ENCODE peak calls at places on chromosomes 13 and 19, in eight cellular contexts. F is suprapubic skin; Z is CD8-positive, alpha-beta T cell; M is bronchial epithelial cell; C is AG04450; L is endothelial cell of umbilical vein; A is fibroblast of lung; K is Peyer's patch. S is an unnamed sample.

GRCh38 chr13:19601749-19602725 is 31.4 kb upstream of the MPHOSPH8 start:
- DNase-seq in F (no peak), Z (peak; percentile 37), M (no peak), C (no peak), L (peak; percentile 52), A (peak; percentile 29), K (peak; percentile 61), S (no peak)

GRCh38 chr19:3479819-3480215 is 508 bp downstream of the SMIM24 start:
- DNase-seq in F (no peak), Z (peak; percentile 32), M (no peak), C (no peak), L (no peak), A (no peak), K (peak; percentile 75), S (no peak)

GRCh38 chr19:50501186-50501567 is 9.8 kb downstream of the JOSD2 start:
- DNase-seq in F (no peak), Z (no peak), M (no peak), C (no peak), L (no peak), A (no peak), K (peak; percentile 49), S (no peak)

GRCh38 chr13:48542581-48543341 is 9.9 kb upstream of the RCBTB2 start:
- DNase-seq in F (peak; percentile 73), Z (no peak), M (no peak), C (no peak), L (peak; percentile 86), A (peak; percentile 26), K (peak; percentile 60), S (peak; percentile 9)

GRCh38 chr13:37429976-37430375 is 168.6 kb downstream of the POSTN start:
- DNase-seq in F (no peak), Z (no peak), M (peak; percentile 71), C (peak; percentile 83), L (no peak), A (peak; percentile 96), K (no peak), S (peak; percentile 65)

GRCh38 chr19:48415395-48415794 is 21.9 kb downstream of the GRIN2D start:
- DNase-seq in F (peak; percentile 89), Z (peak; percentile 70), M (peak; percentile 57), C (no peak), L (peak; percentile 85), A (peak; percentile 51), K (peak; percentile 88), S (peak; percentile 65)

GRCh38 chr13:114118763-114119123 is 13.7 kb downstream of the RASA3 start:
- DNase-seq in F (no peak), Z (no peak), M (no peak), C (no peak), L (peak; percentile 90), A (peak; percentile 66), K (no peak), S (peak; percentile 64)

GRCh38 chr13:67285611-67286010 is 55.5 kb upstream of the PCDH9 start:
- DNase-seq in F (no peak), Z (no peak), M (no peak), C (no peak), L (no peak), A (no peak), K (no peak), S (no peak)

GRCh38 chr19:10701955-10702307 is 692 bp downstream of the QTRT1 start:
- DNase-seq in F (no peak), Z (no peak), M (no peak), C (no peak), L (peak; percentile 13), A (no peak), K (peak; percentile 53), S (no peak)

GRCh38 chr19:9381367-9381785 is 18.6 kb downstream of the ZNF177 start:
- DNase-seq in F (no peak), Z (no peak), M (no peak), C (no peak), L (no peak), A (peak; percentile 4), K (no peak), S (no peak)

GRCh38 chr13:45737571-45738002 is 35.5 kb downstream of the CBY2 start:
- DNase-seq in F (no peak), Z (no peak), M (no peak), C (no peak), L (no peak), A (no peak), K (no peak), S (no peak)

GRCh38 chr13:30334663-30335386 is 27.5 kb upstream of the KATNAL1 start:
- DNase-seq in F (no peak), Z (peak; percentile 20), M (peak; percentile 17), C (no peak), L (peak; percentile 37), A (no peak), K (no peak), S (no peak)

GRCh38 chr19:49780861-49781260 is 14.1 kb downstream of the AP2A1 start:
- DNase-seq in F (no peak), Z (no peak), M (no peak), C (no peak), L (no peak), A (no peak), K (no peak), S (no peak)

GRCh38 chr19:43820861-43821215 is 6.3 kb upstream of the ZNF283 start:
- DNase-seq in F (no peak), Z (no peak), M (no peak), C (no peak), L (no peak), A (no peak), K (no peak), S (no peak)

GRCh38 chr13:75687145-75687763 is 51.1 kb downstream of the LMO7 start:
- DNase-seq in F (no peak), Z (no peak), M (peak; percentile 70), C (no peak), L (peak; percentile 41), A (peak; percentile 73), K (no peak), S (peak; percentile 41)

DNA sequence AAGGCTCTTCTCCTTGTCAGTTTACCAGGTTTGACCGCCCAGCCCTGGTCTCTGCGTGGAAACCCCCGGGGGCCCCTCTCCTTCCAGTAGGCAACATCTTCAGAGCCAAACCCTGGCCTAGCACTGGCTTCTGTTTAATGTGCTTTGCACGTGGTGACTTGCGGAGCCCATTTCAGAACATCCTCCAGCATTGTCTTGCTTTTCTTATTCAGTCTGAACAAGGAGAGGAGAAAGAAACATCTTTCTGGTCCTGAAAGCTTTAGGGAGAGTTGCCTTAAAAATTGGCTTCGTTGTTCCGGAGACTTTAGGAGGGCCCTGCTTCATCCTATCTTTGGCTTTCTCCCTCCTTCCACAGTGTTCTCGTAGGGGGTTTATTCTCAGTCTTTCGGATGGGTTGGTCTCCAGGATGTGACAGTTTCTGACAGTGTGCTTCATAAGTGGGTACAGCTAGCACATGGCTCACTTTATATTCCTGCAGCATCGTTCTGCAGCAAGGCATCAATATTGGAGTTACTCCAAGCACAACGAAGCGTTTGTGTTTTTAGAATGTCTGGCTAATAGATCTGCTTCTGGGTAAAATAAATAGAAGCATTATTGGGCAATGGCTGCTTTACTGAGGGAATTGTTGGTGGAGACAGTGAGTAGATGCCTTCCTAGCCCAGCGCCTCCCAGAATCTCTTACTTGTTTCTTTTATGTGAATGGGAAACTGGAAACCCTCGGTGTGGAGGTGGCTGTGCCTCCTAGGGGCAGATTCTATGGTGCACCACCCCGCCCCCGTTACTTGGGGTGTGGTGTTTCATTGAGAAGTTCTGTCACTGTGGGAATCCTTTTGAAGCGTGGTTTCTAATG is 1.8 kb downstream of the FARP1 start:
- DNase-seq in F (no peak), Z (no peak), M (peak; percentile 22), C (peak; percentile 43), L (peak; percentile 39), A (peak; percentile 77), K (no peak), S (no peak)
- TF ChIP-seq CTCF in F (no peak), Z (no peak), M (no peak), C (peak; percentile 43), L (no peak), A (peak; percentile 42), K (no peak), S (peak; percentile 56)

GRCh38 chr19:41325947-41326706 is 16.2 kb downstream of the CCDC97 start:
- DNase-seq in F (no peak), Z (peak; percentile 48), M (peak; percentile 39), C (no peak), L (peak; percentile 87), A (peak; percentile 40), K (no peak), S (peak; percentile 88)
- H3K4me3 ChIP-seq in F (peak overlapping the region; percentile 33), Z (no peak overlapping the region), M (no peak overlapping the region), C (peak overlapping the region; percentile 12), L (peak overlapping the region; percentile 12), A (no peak overlapping the region), K (peak overlapping the region; percentile 25), S (peak overlapping the region; percentile 0)

GRCh38 chr19:7665076-7665475 is 3.8 kb upstream of the RETN start:
- DNase-seq in F (no peak), Z (no peak), M (no peak), C (peak; percentile 46), L (no peak), A (peak; percentile 84), K (no peak), S (no peak)
- H3K27me3 ChIP-seq in F (peaks cover 36% of the 10 kb centered on the region), Z (no peaks in the 10 kb centered on the region), M (peaks cover 4% of the 10 kb centered on the region), C (peaks cover 9% of the 10 kb centered on the region), L (peaks cover 8% of the 10 kb centered on the region), A (no peaks in the 10 kb centered on the region), K (no peaks in the 10 kb centered on the region), S (no peaks in the 10 kb centered on the region)

GRCh38 chr19:58408152-58409009 is at the start of gene ZNF584:
- DNase-seq in F (peak; percentile 96), Z (peak; percentile 92), M (peak; percentile 79), C (peak; percentile 86), L (peak; percentile 94), A (peak; percentile 94), K (peak; percentile 94), S (peak; percentile 91)

GRCh38 chr19:58409010-58409790 is 751 bp downstream of the ZNF584 start:
- DNase-seq in F (no peak), Z (no peak), M (no peak), C (no peak), L (peak; percentile 34), A (no peak), K (no peak), S (no peak)

GRCh38 chr19:58407658-58408151 is 744 bp upstream of the ZNF584 start:
- DNase-seq in F (no peak), Z (no peak), M (no peak), C (no peak), L (no peak), A (no peak), K (no peak), S (no peak)

GRCh38 chr19:58401825-58402433 is 6.5 kb downstream of the RNF225 start:
- DNase-seq in F (no peak), Z (no peak), M (no peak), C (no peak), L (no peak), A (no peak), K (peak; percentile 50), S (no peak)

DNA sequence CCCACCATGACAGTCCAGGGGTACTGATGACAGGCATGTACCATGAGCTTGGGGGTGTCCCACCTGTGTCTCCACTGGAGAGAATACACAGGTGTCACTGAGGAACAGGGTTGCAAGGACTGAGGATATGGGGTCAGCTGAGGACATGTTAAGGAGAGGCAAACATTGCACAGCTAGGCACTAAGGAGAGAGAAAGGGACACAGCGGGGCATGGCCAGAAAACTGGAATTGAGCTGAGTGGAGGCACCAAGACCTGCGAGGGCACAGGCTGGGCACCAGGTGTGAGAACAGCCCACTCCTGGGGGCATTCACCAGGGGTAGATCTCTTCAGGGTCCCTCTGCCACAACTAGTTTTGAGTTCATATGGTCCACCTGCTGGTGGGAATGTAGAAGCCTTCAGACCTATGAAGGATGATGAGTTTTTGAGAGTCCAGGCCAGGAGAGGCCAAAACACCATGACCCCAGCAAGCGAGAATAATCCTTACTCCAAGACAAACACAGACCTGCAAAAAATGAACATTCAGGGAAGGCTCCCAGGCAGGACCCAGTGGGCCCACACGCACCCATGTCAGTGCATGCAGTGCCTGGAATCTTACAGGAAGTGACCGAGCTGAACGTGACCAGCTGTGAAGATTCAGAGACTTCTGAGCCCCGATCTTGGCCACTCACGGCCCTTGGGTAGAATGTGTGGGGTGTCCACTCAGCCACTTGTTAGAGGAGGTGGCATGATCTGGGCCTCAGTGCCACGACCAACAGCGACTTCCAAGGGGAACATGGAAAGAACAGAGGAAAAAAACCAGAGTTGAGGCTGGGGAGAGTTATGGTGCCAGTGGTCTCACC is 1.4 kb upstream of the ZNF584 start:
- DNase-seq in F (no peak), Z (no peak), M (peak; percentile 33), C (no peak), L (no peak), A (no peak), K (no peak), S (no peak)
- TF ChIP-seq CTCF in F (no peak), Z (no peak), M (peak; percentile 61), C (peak; percentile 48), L (peak; percentile 24), A (peak; percentile 38), K (peak; percentile 11), S (peak; percentile 53)

S was measured in brain microvascular endothelial cell.